ENCODE peak calls at places on chromosomes 6 and 20, in ten cellular contexts. One of them, this sample, is unnamed.
A peak's percentile ranks its signal among the peaks of the same experiment; 100 is the strongest.

GRCh38 chr6:40997256-40997957 is 41.6 kb downstream of the UNC5CL start:
- DNase-seq in substantia nigra: no peak
- DNase-seq in T-helper 17 cell: no peak
- DNase-seq in IMR-90: peak; percentile 78
- DNase-seq in EH: peak; percentile 73
- DNase-seq in Caki2: peak; percentile 84
- DNase-seq in EL: peak; percentile 66
- DNase-seq in HTR-8/SVneo: peak; percentile 34
- DNase-seq in A549: peak; percentile 68
- DNase-seq in stomach: peak; percentile 67
- DNase-seq in this sample: no peak

GRCh38 chr6:111874030-111874425 is 776 bp upstream of the FYN start:
- DNase-seq in IMR-90: peak; percentile 20
- DNase-seq in HTR-8/SVneo: no peak
- DNase-seq in stomach: no peak
- DNase-seq in Caki2: no peak
- DNase-seq in EL: peak; percentile 44
- DNase-seq in substantia nigra: no peak
- DNase-seq in T-helper 17 cell: peak; percentile 54
- DNase-seq in A549: no peak
- DNase-seq in EH: peak; percentile 39
- DNase-seq in this sample: no peak

GRCh38 chr6:14072084-14072483 is 45.5 kb upstream of the CD83 start:
- DNase-seq in T-helper 17 cell: no peak
- DNase-seq in EL: peak; percentile 37
- DNase-seq in HTR-8/SVneo: no peak
- DNase-seq in Caki2: no peak
- DNase-seq in IMR-90: peak; percentile 61
- DNase-seq in EH: peak; percentile 23
- DNase-seq in substantia nigra: no peak
- DNase-seq in A549: no peak
- DNase-seq in stomach: no peak
- DNase-seq in this sample: no peak

GRCh38 chr20:8221887-8222419 is 89.9 kb downstream of the PLCB1 start:
- DNase-seq in IMR-90: no peak
- DNase-seq in Caki2: no peak
- DNase-seq in A549: no peak
- DNase-seq in HTR-8/SVneo: no peak
- DNase-seq in T-helper 17 cell: no peak
- DNase-seq in EH: no peak
- DNase-seq in EL: no peak
- DNase-seq in substantia nigra: no peak
- DNase-seq in stomach: no peak
- DNase-seq in this sample: no peak

GRCh38 chr6:156359912-156360311 is 417.3 kb upstream of the ARID1B start:
- DNase-seq in HTR-8/SVneo: no peak
- DNase-seq in IMR-90: no peak
- DNase-seq in T-helper 17 cell: no peak
- DNase-seq in EL: no peak
- DNase-seq in A549: peak; percentile 5
- DNase-seq in Caki2: no peak
- DNase-seq in stomach: no peak
- DNase-seq in substantia nigra: no peak
- DNase-seq in EH: no peak
- DNase-seq in this sample: no peak

GRCh38 chr6:43060034-43060754 is 763 bp downstream of the KLC4 start:
- DNase-seq in stomach: peak; percentile 79
- DNase-seq in Caki2: peak; percentile 59
- DNase-seq in EL: no peak
- DNase-seq in IMR-90: no peak
- DNase-seq in EH: no peak
- DNase-seq in T-helper 17 cell: no peak
- DNase-seq in HTR-8/SVneo: peak; percentile 33
- DNase-seq in A549: peak; percentile 15
- DNase-seq in substantia nigra: no peak
- DNase-seq in this sample: no peak

GRCh38 chr20:50475879-50476292 is 34.3 kb upstream of the PTPN1 start:
- DNase-seq in A549: peak; percentile 46
- DNase-seq in T-helper 17 cell: no peak
- DNase-seq in stomach: peak; percentile 42
- DNase-seq in EL: peak; percentile 65
- DNase-seq in EH: peak; percentile 66
- DNase-seq in HTR-8/SVneo: peak; percentile 81
- DNase-seq in Caki2: peak; percentile 81
- DNase-seq in IMR-90: peak; percentile 45
- DNase-seq in substantia nigra: no peak
- DNase-seq in this sample: no peak

GRCh38 chr6:93562566-93562965 is 143.2 kb upstream of the EPHA7 start:
- DNase-seq in Caki2: no peak
- DNase-seq in T-helper 17 cell: no peak
- DNase-seq in A549: no peak
- DNase-seq in substantia nigra: no peak
- DNase-seq in EH: no peak
- DNase-seq in HTR-8/SVneo: no peak
- DNase-seq in IMR-90: no peak
- DNase-seq in EL: no peak
- DNase-seq in stomach: no peak
- DNase-seq in this sample: no peak

GRCh38 chr20:47502271-47502730 is 614 bp downstream of the NCOA3 start:
- DNase-seq in EH: peak; percentile 23
- DNase-seq in Caki2: no peak
- DNase-seq in stomach: no peak
- DNase-seq in T-helper 17 cell: peak; percentile 15
- DNase-seq in A549: no peak
- DNase-seq in HTR-8/SVneo: no peak
- DNase-seq in EL: peak; percentile 33
- DNase-seq in substantia nigra: peak; percentile 52
- DNase-seq in IMR-90: peak; percentile 8
- DNase-seq in this sample: no peak

GRCh38 chr6:14542670-14543366 is 425.2 kb downstream of the CD83 start:
- DNase-seq in A549: no peak
- DNase-seq in EH: peak; percentile 44
- DNase-seq in T-helper 17 cell: no peak
- DNase-seq in EL: peak; percentile 68
- DNase-seq in IMR-90: peak; percentile 96
- DNase-seq in stomach: no peak
- DNase-seq in HTR-8/SVneo: peak; percentile 44
- DNase-seq in substantia nigra: no peak
- DNase-seq in Caki2: peak; percentile 36
- DNase-seq in this sample: no peak

GRCh38 chr20:53337419-53338101 is 256.1 kb downstream of the ZNF217 start:
- DNase-seq in EL: no peak
- DNase-seq in stomach: no peak
- DNase-seq in Caki2: peak; percentile 70
- DNase-seq in EH: no peak
- DNase-seq in IMR-90: no peak
- DNase-seq in substantia nigra: no peak
- DNase-seq in HTR-8/SVneo: no peak
- DNase-seq in A549: no peak
- DNase-seq in T-helper 17 cell: no peak
- DNase-seq in this sample: no peak

GRCh38 chr6:103122766-103123601 is 1729.5 kb downstream of the GRIK2 start:
- DNase-seq in A549: no peak
- DNase-seq in EH: peak; percentile 36
- DNase-seq in substantia nigra: no peak
- DNase-seq in stomach: peak; percentile 54
- DNase-seq in EL: peak; percentile 58
- DNase-seq in Caki2: peak; percentile 10
- DNase-seq in T-helper 17 cell: no peak
- DNase-seq in HTR-8/SVneo: peak; percentile 36
- DNase-seq in IMR-90: peak; percentile 0
- DNase-seq in this sample: no peak

GRCh38 chr6:100504786-100505737 is 40.3 kb upstream of the SIM1 start:
- DNase-seq in EL: peak; percentile 92
- DNase-seq in HTR-8/SVneo: peak; percentile 40
- DNase-seq in A549: no peak
- DNase-seq in substantia nigra: no peak
- DNase-seq in Caki2: peak; percentile 30
- DNase-seq in EH: peak; percentile 94
- DNase-seq in T-helper 17 cell: no peak
- DNase-seq in IMR-90: peak; percentile 89
- DNase-seq in stomach: no peak
- DNase-seq in this sample: peak; percentile 12

GRCh38 chr6:98526465-98526864 is 307.9 kb upstream of the POU3F2 start:
- DNase-seq in EH: no peak
- DNase-seq in substantia nigra: no peak
- DNase-seq in HTR-8/SVneo: no peak
- DNase-seq in T-helper 17 cell: no peak
- DNase-seq in Caki2: no peak
- DNase-seq in A549: no peak
- DNase-seq in stomach: no peak
- DNase-seq in IMR-90: no peak
- DNase-seq in EL: no peak
- DNase-seq in this sample: no peak